ENCODE peak calls at places on chromosomes 3 and 15, in ten cellular contexts. One of them, this sample, is unnamed.
A peak's percentile ranks its signal among the peaks of the same experiment; 100 is the strongest.

GRCh38 chr15:65303687-65304392 is 637 bp upstream of the RNU5B-1 start:
- DNase-seq in ureter: peak; percentile 70
- DNase-seq in HEK293T: no peak
- DNase-seq in NCI-H69: peak; percentile 79
- DNase-seq in GF-D8: peak; percentile 20
- DNase-seq in hypothalamus: peak; percentile 61
- DNase-seq in T-helper 9 cell: no peak
- DNase-seq in neural progenitor cell: peak; percentile 81
- DNase-seq in T-cell: no peak
- DNase-seq in GM13976: no peak
- DNase-seq in this sample: peak; percentile 79

GRCh38 chr3:157129782-157130137 is 30.2 kb downstream of the CCNL1 start:
- DNase-seq in ureter: no peak
- DNase-seq in HEK293T: no peak
- DNase-seq in NCI-H69: peak; percentile 87
- DNase-seq in GF-D8: no peak
- DNase-seq in hypothalamus: peak; percentile 56
- DNase-seq in T-helper 9 cell: no peak
- DNase-seq in neural progenitor cell: peak; percentile 71
- DNase-seq in T-cell: no peak
- DNase-seq in GM13976: no peak
- DNase-seq in this sample: no peak

GRCh38 chr3:37223084-37223975 is 48.9 kb upstream of the LRRFIP2 start:
- DNase-seq in ureter: no peak
- DNase-seq in HEK293T: no peak
- DNase-seq in NCI-H69: no peak
- DNase-seq in GF-D8: no peak
- DNase-seq in hypothalamus: no peak
- DNase-seq in T-helper 9 cell: no peak
- DNase-seq in neural progenitor cell: no peak
- DNase-seq in T-cell: no peak
- DNase-seq in GM13976: no peak
- DNase-seq in this sample: no peak

GRCh38 chr3:37849146-37849545 is 12.5 kb upstream of the CTDSPL start:
- DNase-seq in ureter: no peak
- DNase-seq in HEK293T: no peak
- DNase-seq in NCI-H69: no peak
- DNase-seq in GF-D8: no peak
- DNase-seq in hypothalamus: no peak
- DNase-seq in T-helper 9 cell: no peak
- DNase-seq in neural progenitor cell: no peak
- DNase-seq in T-cell: no peak
- DNase-seq in GM13976: no peak
- DNase-seq in this sample: no peak

GRCh38 chr3:117756580-117756979 is 1047.0 kb downstream of the TUSC7 start:
- DNase-seq in ureter: no peak
- DNase-seq in HEK293T: no peak
- DNase-seq in NCI-H69: peak; percentile 51
- DNase-seq in GF-D8: no peak
- DNase-seq in hypothalamus: no peak
- DNase-seq in T-helper 9 cell: no peak
- DNase-seq in neural progenitor cell: peak; percentile 29
- DNase-seq in T-cell: no peak
- DNase-seq in GM13976: no peak
- DNase-seq in this sample: peak; percentile 71

GRCh38 chr15:50114381-50114780 is 4.7 kb downstream of the ATP8B4 start:
- DNase-seq in ureter: no peak
- DNase-seq in HEK293T: no peak
- DNase-seq in NCI-H69: no peak
- DNase-seq in GF-D8: peak; percentile 68
- DNase-seq in hypothalamus: no peak
- DNase-seq in T-helper 9 cell: no peak
- DNase-seq in neural progenitor cell: no peak
- DNase-seq in T-cell: no peak
- DNase-seq in GM13976: no peak
- DNase-seq in this sample: no peak

GRCh38 chr3:144185291-144185690 is 213.7 kb downstream of the DIPK2A start:
- DNase-seq in ureter: no peak
- DNase-seq in HEK293T: no peak
- DNase-seq in NCI-H69: no peak
- DNase-seq in GF-D8: no peak
- DNase-seq in hypothalamus: no peak
- DNase-seq in T-helper 9 cell: no peak
- DNase-seq in neural progenitor cell: no peak
- DNase-seq in T-cell: no peak
- DNase-seq in GM13976: no peak
- DNase-seq in this sample: no peak

GRCh38 chr3:8458711-8459110 is 42.9 kb upstream of the LMCD1 start:
- DNase-seq in ureter: no peak
- DNase-seq in HEK293T: no peak
- DNase-seq in NCI-H69: no peak
- DNase-seq in GF-D8: no peak
- DNase-seq in hypothalamus: no peak
- DNase-seq in T-helper 9 cell: no peak
- DNase-seq in neural progenitor cell: no peak
- DNase-seq in T-cell: no peak
- DNase-seq in GM13976: no peak
- DNase-seq in this sample: peak; percentile 58

GRCh38 chr3:23888617-23889228 is 28.1 kb downstream of the NKIRAS1 start:
- DNase-seq in ureter: no peak
- DNase-seq in HEK293T: no peak
- DNase-seq in NCI-H69: peak; percentile 6
- DNase-seq in GF-D8: no peak
- DNase-seq in hypothalamus: no peak
- DNase-seq in T-helper 9 cell: no peak
- DNase-seq in neural progenitor cell: no peak
- DNase-seq in T-cell: no peak
- DNase-seq in GM13976: no peak
- DNase-seq in this sample: no peak

GRCh38 chr15:64006642-64007041 is 39.6 kb downstream of the DAPK2 start:
- DNase-seq in ureter: no peak
- DNase-seq in HEK293T: no peak
- DNase-seq in NCI-H69: peak; percentile 63
- DNase-seq in GF-D8: no peak
- DNase-seq in hypothalamus: no peak
- DNase-seq in T-helper 9 cell: no peak
- DNase-seq in neural progenitor cell: no peak
- DNase-seq in T-cell: no peak
- DNase-seq in GM13976: no peak
- DNase-seq in this sample: no peak

GRCh38 chr3:93973160-93974126 is at the start of gene PROS1:
- DNase-seq in ureter: peak; percentile 84
- DNase-seq in HEK293T: peak; percentile 64
- DNase-seq in NCI-H69: peak; percentile 65
- DNase-seq in GF-D8: peak; percentile 59
- DNase-seq in hypothalamus: peak; percentile 83
- DNase-seq in T-helper 9 cell: peak; percentile 7
- DNase-seq in neural progenitor cell: peak; percentile 81
- DNase-seq in T-cell: peak; percentile 16
- DNase-seq in GM13976: peak; percentile 69
- DNase-seq in this sample: peak; percentile 62

GRCh38 chr3:60053518-60054265 is 1003.9 kb upstream of the CFAP20DC start:
- DNase-seq in ureter: no peak
- DNase-seq in HEK293T: no peak
- DNase-seq in NCI-H69: no peak
- DNase-seq in GF-D8: no peak
- DNase-seq in hypothalamus: no peak
- DNase-seq in T-helper 9 cell: no peak
- DNase-seq in neural progenitor cell: no peak
- DNase-seq in T-cell: no peak
- DNase-seq in GM13976: no peak
- DNase-seq in this sample: no peak

GRCh38 chr3:148697311-148698189 is at the start of gene AGTR1:
- DNase-seq in ureter: peak; percentile 49
- DNase-seq in HEK293T: peak; percentile 73
- DNase-seq in NCI-H69: no peak
- DNase-seq in GF-D8: no peak
- DNase-seq in hypothalamus: no peak
- DNase-seq in T-helper 9 cell: no peak
- DNase-seq in neural progenitor cell: peak; percentile 87
- DNase-seq in T-cell: no peak
- DNase-seq in GM13976: peak; percentile 6
- DNase-seq in this sample: no peak

GRCh38 chr3:101928890-101929289 is 79.6 kb downstream of the NFKBIZ start:
- DNase-seq in ureter: no peak
- DNase-seq in HEK293T: no peak
- DNase-seq in NCI-H69: no peak
- DNase-seq in GF-D8: no peak
- DNase-seq in hypothalamus: no peak
- DNase-seq in T-helper 9 cell: no peak
- DNase-seq in neural progenitor cell: no peak
- DNase-seq in T-cell: no peak
- DNase-seq in GM13976: no peak
- DNase-seq in this sample: no peak

GRCh38 chr3:33980252-33980651 is 181.8 kb downstream of the PDCD6IP start:
- DNase-seq in ureter: no peak
- DNase-seq in HEK293T: no peak
- DNase-seq in NCI-H69: peak; percentile 60
- DNase-seq in GF-D8: no peak
- DNase-seq in hypothalamus: no peak
- DNase-seq in T-helper 9 cell: no peak
- DNase-seq in neural progenitor cell: peak; percentile 51
- DNase-seq in T-cell: no peak
- DNase-seq in GM13976: peak; percentile 18
- DNase-seq in this sample: no peak

GRCh38 chr15:73268457-73268856 is 100.3 kb downstream of the HCN4 start:
- DNase-seq in ureter: no peak
- DNase-seq in HEK293T: no peak
- DNase-seq in NCI-H69: no peak
- DNase-seq in GF-D8: no peak
- DNase-seq in hypothalamus: no peak
- DNase-seq in T-helper 9 cell: no peak
- DNase-seq in neural progenitor cell: no peak
- DNase-seq in T-cell: no peak
- DNase-seq in GM13976: no peak
- DNase-seq in this sample: no peak

GRCh38 chr3:49717539-49718418 is 1.7 kb downstream of the AMIGO3 start:
- DNase-seq in ureter: no peak
- DNase-seq in HEK293T: no peak
- DNase-seq in NCI-H69: no peak
- DNase-seq in GF-D8: no peak
- DNase-seq in hypothalamus: no peak
- DNase-seq in T-helper 9 cell: no peak
- DNase-seq in neural progenitor cell: no peak
- DNase-seq in T-cell: no peak
- DNase-seq in GM13976: no peak
- DNase-seq in this sample: no peak

GRCh38 chr3:104388624-104389023 is 978.1 kb upstream of the ALCAM start:
- DNase-seq in ureter: no peak
- DNase-seq in HEK293T: no peak
- DNase-seq in NCI-H69: peak; percentile 81
- DNase-seq in GF-D8: no peak
- DNase-seq in hypothalamus: no peak
- DNase-seq in T-helper 9 cell: no peak
- DNase-seq in neural progenitor cell: no peak
- DNase-seq in T-cell: no peak
- DNase-seq in GM13976: no peak
- DNase-seq in this sample: no peak

GRCh38 chr3:59192473-59192872 is 142.6 kb upstream of the CFAP20DC start:
- DNase-seq in ureter: no peak
- DNase-seq in HEK293T: no peak
- DNase-seq in NCI-H69: no peak
- DNase-seq in GF-D8: no peak
- DNase-seq in hypothalamus: no peak
- DNase-seq in T-helper 9 cell: no peak
- DNase-seq in neural progenitor cell: no peak
- DNase-seq in T-cell: no peak
- DNase-seq in GM13976: no peak
- DNase-seq in this sample: no peak

GRCh38 chr3:30729512-30729911 is 123.1 kb downstream of the TGFBR2 start:
- DNase-seq in ureter: no peak
- DNase-seq in HEK293T: no peak
- DNase-seq in NCI-H69: no peak
- DNase-seq in GF-D8: no peak
- DNase-seq in hypothalamus: no peak
- DNase-seq in T-helper 9 cell: no peak
- DNase-seq in neural progenitor cell: no peak
- DNase-seq in T-cell: no peak
- DNase-seq in GM13976: no peak
- DNase-seq in this sample: no peak

GRCh38 chr15:84874991-84875390 is 9.5 kb upstream of the SLC28A1 start:
- DNase-seq in ureter: no peak
- DNase-seq in HEK293T: no peak
- DNase-seq in NCI-H69: no peak
- DNase-seq in GF-D8: no peak
- DNase-seq in hypothalamus: no peak
- DNase-seq in T-helper 9 cell: no peak
- DNase-seq in neural progenitor cell: no peak
- DNase-seq in T-cell: no peak
- DNase-seq in GM13976: no peak
- DNase-seq in this sample: no peak

GRCh38 chr3:13088020-13089006 is 15.1 kb upstream of the IQSEC1 start:
- DNase-seq in ureter: no peak
- DNase-seq in HEK293T: no peak
- DNase-seq in NCI-H69: peak; percentile 70
- DNase-seq in GF-D8: no peak
- DNase-seq in hypothalamus: no peak
- DNase-seq in T-helper 9 cell: no peak
- DNase-seq in neural progenitor cell: no peak
- DNase-seq in T-cell: no peak
- DNase-seq in GM13976: peak; percentile 68
- DNase-seq in this sample: no peak

GRCh38 chr15:28884151-28884940 is 1.4 kb upstream of the APBA2 start:
- DNase-seq in ureter: no peak
- DNase-seq in HEK293T: no peak
- DNase-seq in NCI-H69: no peak
- DNase-seq in GF-D8: no peak
- DNase-seq in hypothalamus: no peak
- DNase-seq in T-helper 9 cell: no peak
- DNase-seq in neural progenitor cell: no peak
- DNase-seq in T-cell: no peak
- DNase-seq in GM13976: no peak
- DNase-seq in this sample: no peak

GRCh38 chr15:80203361-80203885 is 48.6 kb downstream of the CTXND1 start:
- DNase-seq in ureter: no peak
- DNase-seq in HEK293T: no peak
- DNase-seq in NCI-H69: no peak
- DNase-seq in GF-D8: no peak
- DNase-seq in hypothalamus: no peak
- DNase-seq in T-helper 9 cell: no peak
- DNase-seq in neural progenitor cell: no peak
- DNase-seq in T-cell: no peak
- DNase-seq in GM13976: no peak
- DNase-seq in this sample: no peak

GRCh38 chr3:45552773-45553371 is 41.7 kb upstream of the LIMD1 start:
- DNase-seq in ureter: no peak
- DNase-seq in HEK293T: no peak
- DNase-seq in NCI-H69: no peak
- DNase-seq in GF-D8: no peak
- DNase-seq in hypothalamus: no peak
- DNase-seq in T-helper 9 cell: no peak
- DNase-seq in neural progenitor cell: no peak
- DNase-seq in T-cell: no peak
- DNase-seq in GM13976: no peak
- DNase-seq in this sample: no peak

GRCh38 chr3:183350164-183350563 is 78.3 kb downstream of the MCF2L2 start:
- DNase-seq in ureter: no peak
- DNase-seq in HEK293T: no peak
- DNase-seq in NCI-H69: no peak
- DNase-seq in GF-D8: no peak
- DNase-seq in hypothalamus: no peak
- DNase-seq in T-helper 9 cell: no peak
- DNase-seq in neural progenitor cell: no peak
- DNase-seq in T-cell: no peak
- DNase-seq in GM13976: no peak
- DNase-seq in this sample: no peak